ENCODE peak calls at places on chromosomes 12 and 14, in eight cellular contexts. One of them, this sample, is unnamed.

GRCh38 chr12:27733052-27733656 is 22.5 kb downstream of the MRPS35 start:
- DNase-seq in sciatic nerve: no peak
- DNase-seq in HuH-7.5: no peak
- DNase-seq in left colon: peak
- DNase-seq in NCI-H524: no peak
- DNase-seq in neural progenitor cell: peak
- DNase-seq in HT1080: peak
- DNase-seq in dorsolateral prefrontal cortex: peak
- DNase-seq in this sample: no peak

GRCh38 chr12:62248873-62249272 is 11.3 kb upstream of the USP15 start:
- DNase-seq in sciatic nerve: no peak
- DNase-seq in HuH-7.5: no peak
- DNase-seq in left colon: no peak
- DNase-seq in NCI-H524: no peak
- DNase-seq in neural progenitor cell: no peak
- DNase-seq in HT1080: no peak
- DNase-seq in dorsolateral prefrontal cortex: no peak
- DNase-seq in this sample: no peak

GRCh38 chr14:85934123-85934885 is 404.4 kb downstream of the FLRT2 start:
- DNase-seq in sciatic nerve: no peak
- DNase-seq in HuH-7.5: no peak
- DNase-seq in left colon: peak
- DNase-seq in NCI-H524: peak
- DNase-seq in neural progenitor cell: no peak
- DNase-seq in HT1080: peak
- DNase-seq in dorsolateral prefrontal cortex: no peak
- DNase-seq in this sample: no peak

GRCh38 chr12:6979453-6979852 is 8.7 kb downstream of the EMG1 start:
- DNase-seq in sciatic nerve: no peak
- DNase-seq in HuH-7.5: no peak
- DNase-seq in left colon: no peak
- DNase-seq in NCI-H524: no peak
- DNase-seq in neural progenitor cell: no peak
- DNase-seq in HT1080: no peak
- DNase-seq in dorsolateral prefrontal cortex: no peak
- DNase-seq in this sample: no peak

GRCh38 chr12:80946591-80946990 is 8.9 kb upstream of the LIN7A start:
- DNase-seq in sciatic nerve: no peak
- DNase-seq in HuH-7.5: no peak
- DNase-seq in left colon: no peak
- DNase-seq in NCI-H524: no peak
- DNase-seq in neural progenitor cell: no peak
- DNase-seq in HT1080: no peak
- DNase-seq in dorsolateral prefrontal cortex: no peak
- DNase-seq in this sample: no peak

GRCh38 chr12:5944688-5945070 is 380 bp downstream of the ANO2 start:
- DNase-seq in sciatic nerve: no peak
- DNase-seq in HuH-7.5: no peak
- DNase-seq in left colon: no peak
- DNase-seq in NCI-H524: no peak
- DNase-seq in neural progenitor cell: peak
- DNase-seq in HT1080: no peak
- DNase-seq in dorsolateral prefrontal cortex: no peak
- DNase-seq in this sample: no peak

GRCh38 chr14:105465209-105466031 is 9.2 kb upstream of the CRIP2 start:
- DNase-seq in sciatic nerve: no peak
- DNase-seq in HuH-7.5: no peak
- DNase-seq in left colon: no peak
- DNase-seq in NCI-H524: no peak
- DNase-seq in neural progenitor cell: no peak
- DNase-seq in HT1080: no peak
- DNase-seq in dorsolateral prefrontal cortex: no peak
- DNase-seq in this sample: no peak

GRCh38 chr12:69905801-69906200 is 80.8 kb downstream of the MYRFL start:
- DNase-seq in sciatic nerve: no peak
- DNase-seq in HuH-7.5: no peak
- DNase-seq in left colon: no peak
- DNase-seq in NCI-H524: no peak
- DNase-seq in neural progenitor cell: no peak
- DNase-seq in HT1080: no peak
- DNase-seq in dorsolateral prefrontal cortex: no peak
- DNase-seq in this sample: no peak